ENCODE peak calls at places on chromosome 1, in ten cellular contexts. K is glutamatergic neuron; H is BE2C; X is stimulated activated CD8-positive, alpha-beta memory T cell treated with anti-CD3 and anti-CD28 coated beads, Interleukin-12 subunit alpha, Interleukin-12 subunit beta, amount 100 ng/mL, for 1 hour; V is breast epithelium; T is hippocampal formation; J is foreskin keratinocyte; M is BJ; S is posterior vena cava; P is fibroblast of pulmonary artery. E is an unnamed sample.

GRCh38 chr1:147549526-147549925 is 8.2 kb downstream of the BCL9 start:
- DNase-seq in V (no peak), K (no peak), M (no peak), J (no peak), S (no peak), X (no peak), P (no peak), H (no peak), T (no peak), E (no peak)

GRCh38 chr1:160628799-160629263 is 18.0 kb downstream of the SLAMF1 start:
- DNase-seq in H (no peak), V (no peak), T (no peak), P (no peak), X (no peak), M (no peak), S (no peak), K (no peak), J (no peak), E (no peak)

GRCh38 chr1:47442844-47443529 is 5.1 kb downstream of the FOXD2 start:
- DNase-seq in T (no peak), K (no peak), S (no peak), M (no peak), J (no peak), H (no peak), P (no peak), V (no peak), X (no peak), E (no peak)

GRCh38 chr1:63255153-63255552 is 67.2 kb upstream of the FOXD3 start:
- DNase-seq in X (no peak), P (peak), T (no peak), M (no peak), K (no peak), S (no peak), J (no peak), H (no peak), V (no peak), E (no peak)

GRCh38 chr1:162172733-162173132 is 103.2 kb downstream of the NOS1AP start:
- DNase-seq in X (no peak), V (no peak), M (no peak), H (no peak), S (no peak), T (no peak), J (no peak), P (no peak), K (no peak), E (no peak)

GRCh38 chr1:17158961-17159360 is 39.7 kb upstream of the PADI2 start:
- DNase-seq in P (no peak), X (no peak), H (no peak), V (no peak), J (no peak), S (no peak), K (no peak), T (no peak), M (no peak), E (no peak)

GRCh38 chr1:52032124-52032784 is 1.4 kb downstream of the KTI12 start:
- DNase-seq in M (no peak), P (no peak), K (no peak), V (no peak), J (no peak), H (no peak), T (no peak), X (no peak), S (no peak), E (no peak)

GRCh38 chr1:22349302-22350043 is 102.2 kb upstream of the ZBTB40 start:
- DNase-seq in P (no peak), T (no peak), X (no peak), H (peak), V (no peak), M (no peak), J (no peak), S (peak), K (no peak), E (no peak)

GRCh38 chr1:163174524-163175437 is 27.9 kb downstream of the RGS5 start:
- DNase-seq in S (peak), J (no peak), P (peak), K (peak), T (peak), V (peak), X (no peak), M (no peak), H (peak), E (peak)

GRCh38 chr1:16900771-16901170 is 5.0 kb downstream of the RNU1-2 start:
- DNase-seq in X (no peak), H (no peak), M (no peak), J (no peak), V (no peak), K (no peak), T (no peak), P (peak), S (no peak), E (no peak)

GRCh38 chr1:157418231-157418630 is 134.1 kb downstream of the FCRL5 start:
- DNase-seq in X (no peak), K (no peak), V (no peak), T (no peak), H (no peak), M (no peak), J (no peak), P (no peak), S (no peak), E (no peak)

GRCh38 chr1:227225715-227226346 is 92.5 kb downstream of the CDC42BPA start:
- DNase-seq in K (no peak), X (no peak), J (peak), S (no peak), V (no peak), P (peak), M (peak), H (no peak), T (no peak), E (no peak)

GRCh38 chr1:240058049-240058448 is 33.6 kb upstream of the FMN2 start:
- DNase-seq in H (no peak), K (no peak), P (no peak), S (no peak), X (no peak), V (no peak), J (no peak), M (no peak), T (no peak), E (no peak)

GRCh38 chr1:43949663-43950062 is 2.9 kb downstream of the IPO13 start:
- DNase-seq in M (no peak), J (no peak), T (no peak), X (no peak), S (peak), K (no peak), P (no peak), H (no peak), V (no peak), E (no peak)

GRCh38 chr1:228403231-228403631 is 3.4 kb downstream of the TRIM11 start:
- DNase-seq in T (no peak), M (no peak), J (no peak), K (no peak), X (no peak), P (no peak), S (no peak), V (no peak), H (no peak), E (peak)

GRCh38 chr1:13725714-13726175 is 25.8 kb downstream of the PRDM2 start:
- DNase-seq in M (no peak), S (no peak), V (peak), P (peak), H (peak), K (no peak), T (no peak), X (peak), J (no peak), E (no peak)

GRCh38 chr1:206856674-206857464 is 8.6 kb upstream of the IL20 start:
- DNase-seq in K (no peak), V (no peak), H (no peak), M (no peak), P (no peak), S (no peak), J (no peak), X (no peak), T (no peak), E (no peak)

GRCh38 chr1:102595106-102595505 is 513.2 kb downstream of the COL11A1 start:
- DNase-seq in H (no peak), J (no peak), T (no peak), X (no peak), V (no peak), S (no peak), K (no peak), M (no peak), P (peak), E (no peak)

GRCh38 chr1:36320291-36320758 is 3.1 kb downstream of the EVA1B start:
- DNase-seq in V (no peak), J (no peak), X (no peak), T (no peak), S (no peak), M (no peak), K (no peak), P (no peak), H (no peak), E (no peak)

GRCh38 chr1:207495816-207496792 is at the start of gene CR1:
- DNase-seq in V (no peak), T (peak), J (no peak), K (peak), S (peak), X (no peak), M (no peak), P (peak), H (peak), E (peak)

GRCh38 chr1:206480211-206480610 is 9.9 kb downstream of the IKBKE start:
- DNase-seq in T (no peak), X (no peak), S (no peak), V (no peak), H (no peak), K (no peak), P (no peak), M (no peak), J (no peak), E (no peak)

GRCh38 chr1:7050751-7051665 is 265.8 kb downstream of the CAMTA1 start:
- DNase-seq in S (no peak), P (no peak), T (no peak), M (no peak), H (no peak), K (no peak), V (no peak), X (no peak), J (no peak), E (no peak)

GRCh38 chr1:58745086-58745485 is 38.8 kb downstream of the JUN start:
- DNase-seq in P (no peak), T (no peak), H (no peak), J (no peak), S (no peak), X (no peak), K (no peak), V (no peak), M (no peak), E (no peak)

GRCh38 chr1:110421159-110421777 is 13.8 kb upstream of the LAMTOR5 start:
- DNase-seq in T (no peak), X (no peak), V (no peak), J (no peak), M (no peak), S (no peak), H (no peak), K (no peak), P (peak), E (no peak)

GRCh38 chr1:157438236-157439012 is 113.9 kb downstream of the FCRL5 start:
- DNase-seq in T (no peak), K (no peak), S (no peak), X (no peak), P (peak), M (no peak), V (no peak), J (no peak), H (no peak), E (no peak)

GRCh38 chr1:156750191-156750931 is 1.1 kb downstream of the HDGF start:
- DNase-seq in K (no peak), X (no peak), H (no peak), T (no peak), S (peak), M (no peak), J (peak), V (peak), P (no peak), E (no peak)

GRCh38 chr1:232627645-232628334 is 2.1 kb downstream of the SIPA1L2 start:
- DNase-seq in T (no peak), M (no peak), X (no peak), H (no peak), P (peak), K (no peak), S (no peak), V (no peak), J (peak), E (no peak)

GRCh38 chr1:40315239-40315794 is 1.8 kb downstream of the COL9A2 start:
- DNase-seq in P (peak), T (peak), K (peak), X (peak), M (peak), J (peak), S (peak), H (peak), V (peak), E (peak)

GRCh38 chr1:2786329-2787162 is 14.9 kb downstream of the TTC34 start:
- DNase-seq in M (no peak), J (no peak), T (no peak), V (no peak), X (peak), S (peak), H (peak), P (no peak), K (peak), E (peak)

GRCh38 chr1:53303651-53304515 is 24.0 kb downstream of the LRP8 start:
- DNase-seq in P (no peak), H (no peak), K (no peak), M (no peak), S (no peak), X (no peak), J (no peak), V (no peak), T (no peak), E (no peak)

E was measured in spleen.